ENCODE peak calls at places on chromosome 7, in eight cellular contexts. W, V, O, R, S, U, H and F are unnamed samples.

GRCh38 chr7:36015733-36016132 is 137.3 kb upstream of the EEPD1 start:
- DNase-seq in W (no peak), O (no peak), V (no peak), H (no peak), U (no peak), S (no peak), R (no peak), F (peak)

GRCh38 chr7:101880536-101881443 is 63.4 kb downstream of the CUX1 start:
- DNase-seq in U (no peak), H (no peak), W (no peak), O (no peak), R (no peak), V (no peak), S (no peak), F (no peak)

GRCh38 chr7:31022726-31023125 is 29.4 kb upstream of the ADCYAP1R1 start:
- DNase-seq in R (no peak), W (no peak), H (no peak), S (no peak), V (no peak), O (no peak), U (no peak), F (no peak)

GRCh38 chr7:31044531-31044930 is 7.6 kb upstream of the ADCYAP1R1 start:
- DNase-seq in S (no peak), W (no peak), U (no peak), R (no peak), O (no peak), H (no peak), V (no peak), F (no peak)

GRCh38 chr7:159015081-159015893 is 129.4 kb downstream of the VIPR2 start:
- DNase-seq in S (no peak), H (no peak), W (no peak), O (peak), V (no peak), R (peak), U (no peak), F (peak)

GRCh38 chr7:130329466-130329865 is 15.2 kb upstream of the CPA5 start:
- DNase-seq in O (no peak), H (no peak), R (no peak), S (no peak), V (peak), U (no peak), W (no peak), F (no peak)

GRCh38 chr7:77413128-77413527 is 3.0 kb downstream of the GSAP start:
- DNase-seq in H (no peak), O (no peak), U (no peak), W (no peak), V (no peak), R (no peak), S (no peak), F (peak)

GRCh38 chr7:25025218-25025671 is 45.3 kb upstream of the OSBPL3 start:
- DNase-seq in S (no peak), O (no peak), V (no peak), W (no peak), U (no peak), R (no peak), H (no peak), F (peak)

GRCh38 chr7:111292026-111292430 is 201.1 kb downstream of the LRRN3 start:
- DNase-seq in R (no peak), S (no peak), U (no peak), O (no peak), V (no peak), W (no peak), H (no peak), F (peak)

GRCh38 chr7:6618621-6619020 is 3.2 kb downstream of the ZNF853 start:
- DNase-seq in U (no peak), W (no peak), V (no peak), O (no peak), H (no peak), R (no peak), S (no peak), F (peak)

GRCh38 chr7:155889636-155890508 is 77.6 kb upstream of the SHH start:
- DNase-seq in S (no peak), O (no peak), H (no peak), U (no peak), R (no peak), V (no peak), W (no peak), F (no peak)

GRCh38 chr7:115350764-115351163 is 428.9 kb downstream of the MDFIC start:
- DNase-seq in V (no peak), H (no peak), W (no peak), U (no peak), O (no peak), S (no peak), R (no peak), F (no peak)

GRCh38 chr7:3112499-3113134 is 69.0 kb upstream of the CARD11 start:
- DNase-seq in S (no peak), O (no peak), H (no peak), W (no peak), V (no peak), U (no peak), R (no peak), F (no peak)

GRCh38 chr7:46286346-46286745 is 365.3 kb upstream of the IGFBP3 start:
- DNase-seq in U (no peak), H (no peak), R (no peak), V (no peak), O (no peak), W (no peak), S (no peak), F (no peak)

GRCh38 chr7:31443457-31443856 is 70.4 kb upstream of the ITPRID1 start:
- DNase-seq in U (no peak), R (no peak), H (no peak), W (no peak), V (peak), S (no peak), O (no peak), F (no peak)